ENCODE peak calls at places on chromosomes 11 and 22, in seven cellular contexts. One of them, this sample, is unnamed. For H3K4me1, the result is how much of the 10 kb centered on the place peaks cover.

GRCh38 chr22:17744430-17744829 is 29.8 kb downstream of the BID start:
- DNase-seq in colonic mucosa: no peak
- DNase-seq in SK-N-SH: no peak
- DNase-seq in heart left ventricle: no peak
- DNase-seq in lower lobe of right lung: no peak
- DNase-seq in CD8-positive, alpha-beta memory T cell: no peak
- DNase-seq in adrenal gland: no peak
- DNase-seq in this sample: no peak

GRCh38 chr11:118606844-118607228 is 579 bp upstream of the PHLDB1 start:
- DNase-seq in heart left ventricle: no peak
- DNase-seq in CD8-positive, alpha-beta memory T cell: no peak
- DNase-seq in SK-N-SH: no peak
- DNase-seq in lower lobe of right lung: no peak
- DNase-seq in adrenal gland: no peak
- DNase-seq in colonic mucosa: no peak
- DNase-seq in this sample: no peak

GRCh38 chr11:17432041-17432440 is 43.6 kb upstream of the KCNJ11 start:
- DNase-seq in lower lobe of right lung: no peak
- DNase-seq in adrenal gland: no peak
- DNase-seq in heart left ventricle: no peak
- DNase-seq in SK-N-SH: no peak
- DNase-seq in CD8-positive, alpha-beta memory T cell: no peak
- DNase-seq in colonic mucosa: no peak
- DNase-seq in this sample: no peak

GRCh38 chr11:75236062-75236461 is 4.5 kb upstream of the TPBGL start:
- DNase-seq in lower lobe of right lung: no peak
- DNase-seq in heart left ventricle: no peak
- DNase-seq in adrenal gland: no peak
- DNase-seq in SK-N-SH: no peak
- DNase-seq in colonic mucosa: no peak
- DNase-seq in CD8-positive, alpha-beta memory T cell: no peak
- DNase-seq in this sample: no peak

GRCh38 chr11:41963406-41963805 is 504.0 kb upstream of the LRRC4C start:
- DNase-seq in SK-N-SH: no peak
- DNase-seq in CD8-positive, alpha-beta memory T cell: no peak
- DNase-seq in adrenal gland: no peak
- DNase-seq in heart left ventricle: no peak
- DNase-seq in colonic mucosa: no peak
- DNase-seq in lower lobe of right lung: no peak
- DNase-seq in this sample: no peak

GRCh38 chr22:18035740-18036139 is 11.4 kb upstream of the MICAL3 start:
- DNase-seq in heart left ventricle: no peak
- DNase-seq in CD8-positive, alpha-beta memory T cell: no peak
- DNase-seq in lower lobe of right lung: peak
- DNase-seq in adrenal gland: peak
- DNase-seq in colonic mucosa: no peak
- DNase-seq in SK-N-SH: peak
- DNase-seq in this sample: no peak

GRCh38 chr11:119318240-119319135 is 1.6 kb upstream of the MCAM start:
- DNase-seq in colonic mucosa: no peak
- DNase-seq in adrenal gland: peak
- DNase-seq in SK-N-SH: peak
- DNase-seq in lower lobe of right lung: no peak
- DNase-seq in heart left ventricle: peak
- DNase-seq in CD8-positive, alpha-beta memory T cell: no peak
- DNase-seq in this sample: no peak

GRCh38 chr22:23720855-23721254 is 30.0 kb downstream of the RGL4 start:
- DNase-seq in CD8-positive, alpha-beta memory T cell: no peak
- DNase-seq in SK-N-SH: no peak
- DNase-seq in colonic mucosa: no peak
- DNase-seq in heart left ventricle: no peak
- DNase-seq in lower lobe of right lung: no peak
- DNase-seq in adrenal gland: no peak
- DNase-seq in this sample: no peak

DNA sequence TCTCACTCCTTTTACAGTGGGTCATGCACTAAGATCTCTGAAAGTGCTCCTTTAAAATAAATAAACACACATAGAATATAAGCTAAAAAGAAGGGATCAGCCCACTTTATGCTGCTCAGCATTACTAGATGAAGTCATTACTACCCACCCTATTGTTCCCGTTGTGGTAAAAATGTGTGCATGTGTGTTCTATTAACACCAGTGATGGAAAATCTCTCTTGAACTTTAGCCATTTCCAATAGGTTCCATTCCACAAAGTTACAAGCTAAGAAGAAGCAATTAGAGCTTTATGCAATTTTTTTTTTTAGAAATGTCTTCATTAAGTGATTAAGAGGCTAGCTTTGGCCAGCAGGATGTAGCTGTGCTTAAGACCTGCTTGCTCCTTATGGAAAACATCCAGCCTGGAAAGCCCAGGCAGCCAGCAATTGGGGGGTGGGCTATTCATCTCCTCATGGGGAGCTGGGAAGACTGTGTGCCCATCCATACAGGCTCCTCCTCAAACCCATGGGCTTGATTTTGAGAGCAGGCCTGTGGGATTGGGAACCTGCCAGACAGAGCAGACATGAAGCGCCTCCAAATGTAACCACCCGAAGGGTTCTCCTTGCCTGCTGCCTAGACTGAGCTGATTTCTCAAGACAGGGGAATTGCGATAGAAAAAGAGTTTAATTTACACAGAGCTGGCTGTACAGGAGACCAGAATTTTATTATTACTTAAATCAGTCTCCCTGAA is 92.9 kb upstream of the PARVA start:
- DNase-seq in heart left ventricle: no peak
- DNase-seq in colonic mucosa: peak
- DNase-seq in SK-N-SH: peak
- DNase-seq in adrenal gland: no peak
- DNase-seq in lower lobe of right lung: no peak
- DNase-seq in CD8-positive, alpha-beta memory T cell: peak
- DNase-seq in this sample: no peak
- H3K4me1 ChIP-seq in heart left ventricle: under half
- H3K4me1 ChIP-seq in colonic mucosa: under half
- H3K4me1 ChIP-seq in SK-N-SH: under half
- H3K4me1 ChIP-seq in adrenal gland: under half
- H3K4me1 ChIP-seq in lower lobe of right lung: under half
- H3K4me1 ChIP-seq in CD8-positive, alpha-beta memory T cell: under half
- H3K4me1 ChIP-seq in this sample: under half

GRCh38 chr22:39296981-39297489 is 22.4 kb downstream of the RPL3 start:
- DNase-seq in adrenal gland: no peak
- DNase-seq in lower lobe of right lung: no peak
- DNase-seq in heart left ventricle: no peak
- DNase-seq in SK-N-SH: no peak
- DNase-seq in colonic mucosa: no peak
- DNase-seq in CD8-positive, alpha-beta memory T cell: no peak
- DNase-seq in this sample: no peak
- H3K4me1 ChIP-seq in adrenal gland: under half
- H3K4me1 ChIP-seq in lower lobe of right lung: half or more
- H3K4me1 ChIP-seq in heart left ventricle: under half
- H3K4me1 ChIP-seq in SK-N-SH: under half
- H3K4me1 ChIP-seq in colonic mucosa: under half
- H3K4me1 ChIP-seq in CD8-positive, alpha-beta memory T cell: under half
- H3K4me1 ChIP-seq in this sample: under half

DNA sequence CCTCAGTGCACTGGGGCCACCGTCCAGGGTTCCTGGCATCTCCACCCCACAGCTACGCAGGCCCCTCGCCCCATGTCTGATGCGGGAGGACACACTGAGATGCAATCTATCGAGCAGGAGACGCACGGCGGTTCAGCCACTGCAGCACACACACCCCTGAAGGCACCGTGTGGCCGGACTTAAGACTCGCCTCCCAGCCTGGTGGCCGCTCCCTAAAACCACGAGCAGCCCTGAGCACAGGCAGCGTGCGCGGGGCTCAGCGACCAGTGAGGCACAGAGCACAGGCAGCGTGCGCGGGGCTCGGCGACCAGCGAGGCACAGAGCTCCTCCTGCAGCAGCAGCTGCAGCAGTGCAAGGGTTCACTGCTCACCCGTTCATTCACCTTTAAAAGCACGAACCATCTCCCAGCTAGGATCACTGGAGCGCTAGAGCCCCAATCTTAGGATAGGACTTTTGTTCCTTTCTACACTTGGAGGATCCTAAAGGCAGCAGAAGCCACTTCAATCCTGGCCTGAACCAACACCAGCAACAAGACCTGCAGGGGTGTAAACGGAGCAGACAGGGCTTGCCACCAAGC is 31.4 kb downstream of the TOLLIP start:
- DNase-seq in lower lobe of right lung: no peak
- DNase-seq in adrenal gland: no peak
- DNase-seq in colonic mucosa: no peak
- DNase-seq in SK-N-SH: no peak
- DNase-seq in CD8-positive, alpha-beta memory T cell: no peak
- DNase-seq in heart left ventricle: no peak
- DNase-seq in this sample: no peak
- H3K4me1 ChIP-seq in lower lobe of right lung: under half
- H3K4me1 ChIP-seq in adrenal gland: under half
- H3K4me1 ChIP-seq in colonic mucosa: under half
- H3K4me1 ChIP-seq in SK-N-SH: under half
- H3K4me1 ChIP-seq in CD8-positive, alpha-beta memory T cell: under half
- H3K4me1 ChIP-seq in heart left ventricle: under half
- H3K4me1 ChIP-seq in this sample: under half

GRCh38 chr22:42994276-42994916 is 20.6 kb downstream of the PACSIN2 start:
- DNase-seq in adrenal gland: peak
- DNase-seq in heart left ventricle: no peak
- DNase-seq in CD8-positive, alpha-beta memory T cell: peak
- DNase-seq in colonic mucosa: no peak
- DNase-seq in lower lobe of right lung: no peak
- DNase-seq in SK-N-SH: no peak
- DNase-seq in this sample: no peak
- H3K4me1 ChIP-seq in adrenal gland: half or more
- H3K4me1 ChIP-seq in heart left ventricle: under half
- H3K4me1 ChIP-seq in CD8-positive, alpha-beta memory T cell: under half
- H3K4me1 ChIP-seq in colonic mucosa: under half
- H3K4me1 ChIP-seq in lower lobe of right lung: half or more
- H3K4me1 ChIP-seq in SK-N-SH: under half
- H3K4me1 ChIP-seq in this sample: half or more

DNA sequence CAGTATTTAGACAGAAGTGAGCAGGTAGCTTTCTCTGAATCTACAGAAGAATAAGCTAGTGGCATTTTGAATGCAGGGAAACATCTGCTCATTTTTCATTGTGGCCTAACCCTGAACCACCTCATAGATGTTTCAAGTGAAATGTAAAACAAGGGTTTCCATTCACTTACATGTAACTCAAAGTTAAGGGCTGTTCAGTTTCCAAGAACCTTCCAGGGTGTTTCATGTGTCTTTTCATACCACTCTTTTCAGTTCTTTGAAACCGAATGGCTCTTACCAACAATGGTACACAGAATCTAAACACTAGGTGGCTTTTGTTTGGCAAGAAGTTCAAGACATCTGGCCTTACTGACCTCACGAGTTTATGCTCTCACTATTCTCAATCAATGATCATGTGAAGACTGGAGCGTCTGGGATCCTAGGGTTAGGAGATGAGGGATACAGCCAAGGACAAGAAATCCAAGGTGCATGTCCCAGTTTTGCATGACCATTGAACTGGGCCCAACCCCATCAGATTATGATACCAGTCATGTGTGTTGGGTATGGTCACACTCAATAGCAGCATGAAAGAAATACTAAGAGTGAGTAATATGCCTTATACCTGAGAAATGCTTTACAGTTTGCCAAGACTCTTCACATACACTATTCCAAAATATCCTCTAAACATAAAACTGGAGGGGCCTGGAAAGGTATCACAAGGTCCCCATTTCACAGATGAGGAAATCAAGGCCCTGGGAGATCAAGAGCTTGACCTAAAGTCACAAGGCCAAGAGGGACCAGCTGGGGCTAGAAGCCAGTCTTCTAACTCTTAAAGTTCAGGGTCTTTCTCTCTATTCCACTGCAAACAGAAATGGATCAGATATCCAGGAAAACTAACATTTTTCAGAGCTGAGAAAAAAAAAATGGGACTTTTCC is 92.7 kb downstream of the ETS1 start:
- DNase-seq in adrenal gland: no peak
- DNase-seq in colonic mucosa: no peak
- DNase-seq in heart left ventricle: no peak
- DNase-seq in SK-N-SH: no peak
- DNase-seq in CD8-positive, alpha-beta memory T cell: no peak
- DNase-seq in lower lobe of right lung: no peak
- DNase-seq in this sample: no peak
- H3K4me1 ChIP-seq in adrenal gland: half or more
- H3K4me1 ChIP-seq in colonic mucosa: under half
- H3K4me1 ChIP-seq in heart left ventricle: half or more
- H3K4me1 ChIP-seq in SK-N-SH: under half
- H3K4me1 ChIP-seq in CD8-positive, alpha-beta memory T cell: half or more
- H3K4me1 ChIP-seq in lower lobe of right lung: half or more
- H3K4me1 ChIP-seq in this sample: half or more

GRCh38 chr11:36364551-36364950 is 68.5 kb downstream of the PRR5L start:
- DNase-seq in adrenal gland: no peak
- DNase-seq in SK-N-SH: no peak
- DNase-seq in colonic mucosa: peak
- DNase-seq in heart left ventricle: no peak
- DNase-seq in CD8-positive, alpha-beta memory T cell: no peak
- DNase-seq in lower lobe of right lung: no peak
- DNase-seq in this sample: no peak
- H3K4me1 ChIP-seq in adrenal gland: under half
- H3K4me1 ChIP-seq in SK-N-SH: under half
- H3K4me1 ChIP-seq in colonic mucosa: under half
- H3K4me1 ChIP-seq in heart left ventricle: under half
- H3K4me1 ChIP-seq in CD8-positive, alpha-beta memory T cell: under half
- H3K4me1 ChIP-seq in lower lobe of right lung: under half
- H3K4me1 ChIP-seq in this sample: under half

GRCh38 chr11:126139541-126140091 is 71.8 kb downstream of the RPUSD4 start:
- DNase-seq in colonic mucosa: no peak
- DNase-seq in adrenal gland: no peak
- DNase-seq in heart left ventricle: peak
- DNase-seq in lower lobe of right lung: no peak
- DNase-seq in CD8-positive, alpha-beta memory T cell: no peak
- DNase-seq in SK-N-SH: no peak
- DNase-seq in this sample: no peak
- H3K4me1 ChIP-seq in colonic mucosa: under half
- H3K4me1 ChIP-seq in adrenal gland: under half
- H3K4me1 ChIP-seq in heart left ventricle: under half
- H3K4me1 ChIP-seq in lower lobe of right lung: under half
- H3K4me1 ChIP-seq in CD8-positive, alpha-beta memory T cell: under half
- H3K4me1 ChIP-seq in SK-N-SH: half or more
- H3K4me1 ChIP-seq in this sample: under half

DNA sequence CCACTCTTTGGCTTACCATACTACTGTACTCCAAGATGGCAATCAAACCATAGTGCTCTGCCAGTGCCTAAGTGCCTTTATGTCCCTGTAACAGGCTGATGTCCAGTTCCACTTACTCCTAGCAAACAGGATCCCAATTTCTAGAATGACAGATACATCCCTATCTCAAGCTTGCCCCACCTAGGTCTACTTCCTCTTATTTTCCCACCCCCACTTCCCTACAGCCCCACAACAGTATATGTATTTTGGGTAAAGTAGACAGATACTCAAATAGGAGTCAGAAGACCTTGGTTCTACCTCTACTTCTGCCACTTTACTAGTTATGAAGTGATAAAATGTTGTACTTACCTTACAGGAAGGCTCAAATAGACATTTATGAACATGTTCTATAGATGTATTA is 24.1 kb downstream of the SIK3 start:
- DNase-seq in heart left ventricle: no peak
- DNase-seq in lower lobe of right lung: no peak
- DNase-seq in CD8-positive, alpha-beta memory T cell: no peak
- DNase-seq in SK-N-SH: no peak
- DNase-seq in adrenal gland: no peak
- DNase-seq in colonic mucosa: no peak
- DNase-seq in this sample: no peak
- H3K4me1 ChIP-seq in heart left ventricle: under half
- H3K4me1 ChIP-seq in lower lobe of right lung: half or more
- H3K4me1 ChIP-seq in CD8-positive, alpha-beta memory T cell: under half
- H3K4me1 ChIP-seq in SK-N-SH: under half
- H3K4me1 ChIP-seq in adrenal gland: half or more
- H3K4me1 ChIP-seq in colonic mucosa: under half
- H3K4me1 ChIP-seq in this sample: half or more

This sample was measured in upper lobe of right lung.